ENCODE peak calls at places on chromosomes 4 and X, in four cellular contexts. X is colonic mucosa; G is activated CD8-positive, alpha-beta memory T cell treated with anti-CD3 and anti-CD28 coated beads, Interleukin-2, amount 50 U/mL, for 48 hours; K is GM23248. U is an unnamed sample.

GRCh38 chr4:111283066-111283677 is 660.3 kb upstream of the PITX2 start:
- DNase-seq in K (peak), G (peak), X (peak), U (peak)

GRCh38 chr4:2469192-2469984 is 482 bp downstream of the RNF4 start:
- DNase-seq in G (peak), K (peak), X (peak), U (peak)

GRCh38 chrX:7996414-7996813 is 69.2 kb upstream of the PNPLA4 start:
- DNase-seq in G (no peak), K (peak), X (peak), U (no peak)

GRCh38 chrX:107445146-107445545 is 4.3 kb upstream of the FRMPD3 start:
- DNase-seq in G (no peak), X (no peak), K (no peak), U (no peak)

GRCh38 chrX:69196666-69197065 is 31.4 kb upstream of the PJA1 start:
- DNase-seq in K (no peak), G (no peak), X (no peak), U (no peak)

GRCh38 chr4:3192827-3193226 is 56.1 kb upstream of the MSANTD1 start:
- DNase-seq in X (no peak), K (no peak), G (no peak), U (no peak)

GRCh38 chr4:179719766-179720470 is 2277.7 kb upstream of the AGA start:
- DNase-seq in X (no peak), K (no peak), G (no peak), U (no peak)

GRCh38 chr4:157045507-157046127 is 30.3 kb upstream of the GLRB start:
- DNase-seq in K (peak), G (no peak), X (no peak), U (peak)

GRCh38 chr4:106659386-106659785 is 290.8 kb upstream of the GIMD1 start:
- DNase-seq in X (no peak), G (no peak), K (no peak), U (no peak)

GRCh38 chr4:87150498-87151261 is 69.7 kb downstream of the KLHL8 start:
- DNase-seq in X (peak), G (no peak), K (peak), U (peak)

GRCh38 chr4:183118585-183118984 is 19.5 kb downstream of the WWC2 start:
- DNase-seq in X (no peak), K (peak), G (no peak), U (peak)

GRCh38 chr4:185219551-185220344 is 10.3 kb downstream of the SNX25 start:
- DNase-seq in X (peak), K (peak), G (no peak), U (peak)

GRCh38 chrX:137195991-137196390 is 162.2 kb upstream of the GPR101 start:
- DNase-seq in X (no peak), K (peak), G (no peak), U (peak)

GRCh38 chr4:2792711-2793577 is at the start of gene SH3BP2:
- DNase-seq in X (peak), G (peak), K (peak), U (peak)

GRCh38 chr4:113901994-113902787 is 77.3 kb downstream of the ARSJ start:
- DNase-seq in X (peak), K (no peak), G (peak), U (no peak)

GRCh38 chr4:3807861-3808521 is 41.8 kb downstream of the ADRA2C start:
- DNase-seq in K (no peak), G (no peak), X (no peak), U (no peak)

GRCh38 chrX:107878106-107878505 is 52.4 kb downstream of the MID2 start:
- DNase-seq in X (no peak), G (no peak), K (no peak), U (no peak)

GRCh38 chrX:92213781-92214180 is 434.6 kb downstream of the PCDH11X start:
- DNase-seq in K (no peak), G (no peak), X (no peak), U (no peak)

GRCh38 chr4:155900402-155900801 is 3.1 kb upstream of the TDO2 start:
- DNase-seq in G (no peak), K (peak), X (no peak), U (peak)

GRCh38 chr4:182917182-182918043 is at the start of gene DCTD:
- DNase-seq in G (peak), X (peak), K (peak), U (peak)

GRCh38 chr4:122739174-122739573 is 6.7 kb downstream of the BBS12 start:
- DNase-seq in X (no peak), G (no peak), K (peak), U (peak)

GRCh38 chr4:4376074-4376473 is 10.8 kb upstream of the NSG1 start:
- DNase-seq in K (no peak), X (no peak), G (no peak), U (no peak)

GRCh38 chr4:107519057-107519456 is 201.0 kb downstream of the PAPSS1 start:
- DNase-seq in G (no peak), K (peak), X (peak), U (peak)

GRCh38 chrX:26409636-26410035 is 193.7 kb downstream of the MAGEB5 start:
- DNase-seq in G (no peak), X (no peak), K (no peak), U (no peak)

GRCh38 chrX:21806691-21807090 is 32.7 kb upstream of the MBTPS2 start:
- DNase-seq in G (no peak), X (no peak), K (peak), U (no peak)

GRCh38 chrX:136204571-136204970 is 46.6 kb downstream of the MAP7D3 start:
- DNase-seq in G (no peak), X (peak), K (peak), U (peak)

GRCh38 chr4:30461218-30461617 is 259.0 kb upstream of the PCDH7 start:
- DNase-seq in K (no peak), X (no peak), G (no peak), U (no peak)

GRCh38 chr4:40811886-40812857 is 62.4 kb downstream of the NSUN7 start:
- DNase-seq in X (no peak), K (peak), G (no peak), U (no peak)

GRCh38 chr4:85725727-85726170 is 250.8 kb downstream of the ARHGAP24 start:
- DNase-seq in X (no peak), K (peak), G (no peak), U (no peak)

GRCh38 chrX:119688856-119689455 is 4.0 kb downstream of the SEPTIN6 start:
- DNase-seq in X (no peak), K (no peak), G (no peak), U (no peak)

GRCh38 chrX:9357500-9358139 is 107.2 kb upstream of the TBL1X start:
- DNase-seq in K (no peak), G (no peak), X (no peak), U (no peak)